ENCODE peak calls at places on chromosomes 2 and 18, in eight cellular contexts. One of them, this sample, is unnamed.

GRCh38 chr2:23618696-23619530 is 233.9 kb downstream of the KLHL29 start:
- DNase-seq in GM23338: no peak
- DNase-seq in T-cell: no peak
- DNase-seq in stomach: no peak
- DNase-seq in GM13977: no peak
- DNase-seq in right lobe of liver: no peak
- DNase-seq in naive thymus-derived CD8-positive, alpha-beta T cell: no peak
- DNase-seq in adrenal gland: no peak
- DNase-seq in this sample: no peak

GRCh38 chr2:205872716-205873115 is 190.4 kb downstream of the NRP2 start:
- DNase-seq in GM23338: no peak
- DNase-seq in T-cell: no peak
- DNase-seq in stomach: no peak
- DNase-seq in GM13977: no peak
- DNase-seq in right lobe of liver: no peak
- DNase-seq in naive thymus-derived CD8-positive, alpha-beta T cell: no peak
- DNase-seq in adrenal gland: no peak
- DNase-seq in this sample: no peak

GRCh38 chr18:36828157-36828629 is 609 bp downstream of the TPGS2 start:
- DNase-seq in GM23338: peak; percentile 70
- DNase-seq in T-cell: peak; percentile 23
- DNase-seq in stomach: no peak
- DNase-seq in GM13977: no peak
- DNase-seq in right lobe of liver: peak; percentile 38
- DNase-seq in naive thymus-derived CD8-positive, alpha-beta T cell: peak; percentile 1
- DNase-seq in adrenal gland: peak; percentile 67
- DNase-seq in this sample: no peak

GRCh38 chr2:887639-888038 is 63.0 kb upstream of the SNTG2 start:
- DNase-seq in GM23338: peak; percentile 50
- DNase-seq in T-cell: no peak
- DNase-seq in stomach: no peak
- DNase-seq in GM13977: no peak
- DNase-seq in right lobe of liver: no peak
- DNase-seq in naive thymus-derived CD8-positive, alpha-beta T cell: no peak
- DNase-seq in adrenal gland: no peak
- DNase-seq in this sample: peak; percentile 33

GRCh38 chr2:207729465-207729998 is 18.1 kb downstream of the CCNYL1 start:
- DNase-seq in GM23338: peak; percentile 61
- DNase-seq in T-cell: no peak
- DNase-seq in stomach: no peak
- DNase-seq in GM13977: no peak
- DNase-seq in right lobe of liver: no peak
- DNase-seq in naive thymus-derived CD8-positive, alpha-beta T cell: no peak
- DNase-seq in adrenal gland: no peak
- DNase-seq in this sample: no peak

GRCh38 chr2:72112421-72112820 is 35.2 kb downstream of the CYP26B1 start:
- DNase-seq in GM23338: no peak
- DNase-seq in T-cell: no peak
- DNase-seq in stomach: no peak
- DNase-seq in GM13977: no peak
- DNase-seq in right lobe of liver: no peak
- DNase-seq in naive thymus-derived CD8-positive, alpha-beta T cell: no peak
- DNase-seq in adrenal gland: no peak
- DNase-seq in this sample: no peak

GRCh38 chr18:824179-824578 is 12.1 kb upstream of the YES1 start:
- DNase-seq in GM23338: no peak
- DNase-seq in T-cell: no peak
- DNase-seq in stomach: no peak
- DNase-seq in GM13977: no peak
- DNase-seq in right lobe of liver: no peak
- DNase-seq in naive thymus-derived CD8-positive, alpha-beta T cell: no peak
- DNase-seq in adrenal gland: no peak
- DNase-seq in this sample: no peak

GRCh38 chr2:32812316-32812715 is 134.4 kb upstream of the LTBP1 start:
- DNase-seq in GM23338: no peak
- DNase-seq in T-cell: no peak
- DNase-seq in stomach: no peak
- DNase-seq in GM13977: no peak
- DNase-seq in right lobe of liver: no peak
- DNase-seq in naive thymus-derived CD8-positive, alpha-beta T cell: no peak
- DNase-seq in adrenal gland: no peak
- DNase-seq in this sample: no peak

GRCh38 chr2:112630268-112630667 is 15.5 kb upstream of the SLC20A1 start:
- DNase-seq in GM23338: no peak
- DNase-seq in T-cell: no peak
- DNase-seq in stomach: no peak
- DNase-seq in GM13977: no peak
- DNase-seq in right lobe of liver: no peak
- DNase-seq in naive thymus-derived CD8-positive, alpha-beta T cell: no peak
- DNase-seq in adrenal gland: peak; percentile 13
- DNase-seq in this sample: no peak

GRCh38 chr2:129483366-129483765 is 496.1 kb upstream of the RAB6C start:
- DNase-seq in GM23338: no peak
- DNase-seq in T-cell: no peak
- DNase-seq in stomach: no peak
- DNase-seq in GM13977: no peak
- DNase-seq in right lobe of liver: no peak
- DNase-seq in naive thymus-derived CD8-positive, alpha-beta T cell: no peak
- DNase-seq in adrenal gland: peak; percentile 56
- DNase-seq in this sample: no peak

GRCh38 chr2:219000569-219000960 is 7.3 kb upstream of the CRYBA2 start:
- DNase-seq in GM23338: no peak
- DNase-seq in T-cell: no peak
- DNase-seq in stomach: peak; percentile 61
- DNase-seq in GM13977: no peak
- DNase-seq in right lobe of liver: no peak
- DNase-seq in naive thymus-derived CD8-positive, alpha-beta T cell: no peak
- DNase-seq in adrenal gland: peak; percentile 70
- DNase-seq in this sample: no peak

GRCh38 chr18:68703326-68703725 is 11.6 kb downstream of the TMX3 start:
- DNase-seq in GM23338: no peak
- DNase-seq in T-cell: no peak
- DNase-seq in stomach: no peak
- DNase-seq in GM13977: no peak
- DNase-seq in right lobe of liver: no peak
- DNase-seq in naive thymus-derived CD8-positive, alpha-beta T cell: no peak
- DNase-seq in adrenal gland: no peak
- DNase-seq in this sample: no peak

GRCh38 chr2:232981356-232981755 is 31.7 kb downstream of the NGEF start:
- DNase-seq in GM23338: no peak
- DNase-seq in T-cell: no peak
- DNase-seq in stomach: peak; percentile 65
- DNase-seq in GM13977: no peak
- DNase-seq in right lobe of liver: no peak
- DNase-seq in naive thymus-derived CD8-positive, alpha-beta T cell: no peak
- DNase-seq in adrenal gland: peak; percentile 21
- DNase-seq in this sample: no peak

GRCh38 chr2:201674794-201675193 is 23.6 kb downstream of the MPP4 start:
- DNase-seq in GM23338: no peak
- DNase-seq in T-cell: no peak
- DNase-seq in stomach: no peak
- DNase-seq in GM13977: no peak
- DNase-seq in right lobe of liver: no peak
- DNase-seq in naive thymus-derived CD8-positive, alpha-beta T cell: no peak
- DNase-seq in adrenal gland: no peak
- DNase-seq in this sample: no peak

GRCh38 chr18:31041346-31042067 is 1.0 kb downstream of the DSC3 start:
- DNase-seq in GM23338: peak; percentile 56
- DNase-seq in T-cell: no peak
- DNase-seq in stomach: no peak
- DNase-seq in GM13977: peak; percentile 51
- DNase-seq in right lobe of liver: peak; percentile 21
- DNase-seq in naive thymus-derived CD8-positive, alpha-beta T cell: no peak
- DNase-seq in adrenal gland: no peak
- DNase-seq in this sample: no peak

GRCh38 chr2:3251974-3252373 is 125.6 kb downstream of the EIPR1 start:
- DNase-seq in GM23338: no peak
- DNase-seq in T-cell: no peak
- DNase-seq in stomach: no peak
- DNase-seq in GM13977: no peak
- DNase-seq in right lobe of liver: no peak
- DNase-seq in naive thymus-derived CD8-positive, alpha-beta T cell: no peak
- DNase-seq in adrenal gland: no peak
- DNase-seq in this sample: no peak

GRCh38 chr2:192773044-192773443 is 578.3 kb upstream of the TMEFF2 start:
- DNase-seq in GM23338: no peak
- DNase-seq in T-cell: no peak
- DNase-seq in stomach: no peak
- DNase-seq in GM13977: no peak
- DNase-seq in right lobe of liver: no peak
- DNase-seq in naive thymus-derived CD8-positive, alpha-beta T cell: no peak
- DNase-seq in adrenal gland: no peak
- DNase-seq in this sample: no peak

GRCh38 chr2:3168230-3168891 is 209.3 kb downstream of the EIPR1 start:
- DNase-seq in GM23338: peak; percentile 64
- DNase-seq in T-cell: no peak
- DNase-seq in stomach: no peak
- DNase-seq in GM13977: no peak
- DNase-seq in right lobe of liver: no peak
- DNase-seq in naive thymus-derived CD8-positive, alpha-beta T cell: no peak
- DNase-seq in adrenal gland: no peak
- DNase-seq in this sample: no peak

GRCh38 chr18:41545091-41545888 is 409.7 kb upstream of the PIK3C3 start:
- DNase-seq in GM23338: no peak
- DNase-seq in T-cell: no peak
- DNase-seq in stomach: no peak
- DNase-seq in GM13977: no peak
- DNase-seq in right lobe of liver: no peak
- DNase-seq in naive thymus-derived CD8-positive, alpha-beta T cell: no peak
- DNase-seq in adrenal gland: no peak
- DNase-seq in this sample: no peak

GRCh38 chr18:74611791-74612190 is 14.1 kb downstream of the ZNF407 start:
- DNase-seq in GM23338: no peak
- DNase-seq in T-cell: no peak
- DNase-seq in stomach: no peak
- DNase-seq in GM13977: no peak
- DNase-seq in right lobe of liver: no peak
- DNase-seq in naive thymus-derived CD8-positive, alpha-beta T cell: no peak
- DNase-seq in adrenal gland: no peak
- DNase-seq in this sample: no peak

GRCh38 chr2:25822190-25823117 is 55.8 kb downstream of the ASXL2 start:
- DNase-seq in GM23338: peak; percentile 72
- DNase-seq in T-cell: peak; percentile 46
- DNase-seq in stomach: peak; percentile 46
- DNase-seq in GM13977: peak; percentile 30
- DNase-seq in right lobe of liver: peak; percentile 71
- DNase-seq in naive thymus-derived CD8-positive, alpha-beta T cell: peak; percentile 54
- DNase-seq in adrenal gland: peak; percentile 72
- DNase-seq in this sample: no peak

GRCh38 chr18:79899609-79900435 is 51.6 kb downstream of the SLC66A2 start:
- DNase-seq in GM23338: no peak
- DNase-seq in T-cell: no peak
- DNase-seq in stomach: no peak
- DNase-seq in GM13977: no peak
- DNase-seq in right lobe of liver: no peak
- DNase-seq in naive thymus-derived CD8-positive, alpha-beta T cell: no peak
- DNase-seq in adrenal gland: peak; percentile 42
- DNase-seq in this sample: peak; percentile 10

GRCh38 chr18:24869285-24869684 is 408.8 kb downstream of the HRH4 start:
- DNase-seq in GM23338: no peak
- DNase-seq in T-cell: no peak
- DNase-seq in stomach: no peak
- DNase-seq in GM13977: no peak
- DNase-seq in right lobe of liver: no peak
- DNase-seq in naive thymus-derived CD8-positive, alpha-beta T cell: no peak
- DNase-seq in adrenal gland: no peak
- DNase-seq in this sample: no peak

GRCh38 chr2:229980440-229981184 is 58.3 kb downstream of the FBXO36 start:
- DNase-seq in GM23338: peak; percentile 67
- DNase-seq in T-cell: no peak
- DNase-seq in stomach: peak; percentile 72
- DNase-seq in GM13977: peak; percentile 55
- DNase-seq in right lobe of liver: peak; percentile 29
- DNase-seq in naive thymus-derived CD8-positive, alpha-beta T cell: no peak
- DNase-seq in adrenal gland: peak; percentile 71
- DNase-seq in this sample: no peak

GRCh38 chr2:1742680-1743395 is 1.5 kb downstream of the PXDN start:
- DNase-seq in GM23338: peak; percentile 87
- DNase-seq in T-cell: no peak
- DNase-seq in stomach: peak; percentile 36
- DNase-seq in GM13977: no peak
- DNase-seq in right lobe of liver: peak; percentile 67
- DNase-seq in naive thymus-derived CD8-positive, alpha-beta T cell: no peak
- DNase-seq in adrenal gland: peak; percentile 72
- DNase-seq in this sample: peak; percentile 79

GRCh38 chr2:110955546-110955945 is 165.2 kb upstream of the BCL2L11 start:
- DNase-seq in GM23338: peak; percentile 5
- DNase-seq in T-cell: no peak
- DNase-seq in stomach: no peak
- DNase-seq in GM13977: no peak
- DNase-seq in right lobe of liver: no peak
- DNase-seq in naive thymus-derived CD8-positive, alpha-beta T cell: no peak
- DNase-seq in adrenal gland: no peak
- DNase-seq in this sample: no peak

GRCh38 chr18:67599277-67599676 is 82.8 kb upstream of the DSEL start:
- DNase-seq in GM23338: no peak
- DNase-seq in T-cell: no peak
- DNase-seq in stomach: no peak
- DNase-seq in GM13977: no peak
- DNase-seq in right lobe of liver: no peak
- DNase-seq in naive thymus-derived CD8-positive, alpha-beta T cell: no peak
- DNase-seq in adrenal gland: no peak
- DNase-seq in this sample: no peak

GRCh38 chr2:180115675-180116074 is 108.6 kb upstream of the CWC22 start:
- DNase-seq in GM23338: no peak
- DNase-seq in T-cell: no peak
- DNase-seq in stomach: no peak
- DNase-seq in GM13977: no peak
- DNase-seq in right lobe of liver: no peak
- DNase-seq in naive thymus-derived CD8-positive, alpha-beta T cell: no peak
- DNase-seq in adrenal gland: no peak
- DNase-seq in this sample: no peak

GRCh38 chr2:44560352-44560751 is 198.6 kb downstream of the CAMKMT start:
- DNase-seq in GM23338: no peak
- DNase-seq in T-cell: no peak
- DNase-seq in stomach: peak; percentile 31
- DNase-seq in GM13977: no peak
- DNase-seq in right lobe of liver: no peak
- DNase-seq in naive thymus-derived CD8-positive, alpha-beta T cell: no peak
- DNase-seq in adrenal gland: no peak
- DNase-seq in this sample: no peak

GRCh38 chr18:9380571-9381390 is 46.2 kb downstream of the TWSG1 start:
- DNase-seq in GM23338: no peak
- DNase-seq in T-cell: no peak
- DNase-seq in stomach: no peak
- DNase-seq in GM13977: no peak
- DNase-seq in right lobe of liver: no peak
- DNase-seq in naive thymus-derived CD8-positive, alpha-beta T cell: no peak
- DNase-seq in adrenal gland: no peak
- DNase-seq in this sample: no peak

GRCh38 chr2:218286570-218287459 is 5.5 kb downstream of the TMBIM1 start:
- DNase-seq in GM23338: peak; percentile 95
- DNase-seq in T-cell: peak; percentile 62
- DNase-seq in stomach: peak; percentile 93
- DNase-seq in GM13977: peak; percentile 89
- DNase-seq in right lobe of liver: peak; percentile 89
- DNase-seq in naive thymus-derived CD8-positive, alpha-beta T cell: peak; percentile 69
- DNase-seq in adrenal gland: peak; percentile 96
- DNase-seq in this sample: peak; percentile 97

GRCh38 chr2:58906151-58906645 is 665.1 kb upstream of the FANCL start:
- DNase-seq in GM23338: no peak
- DNase-seq in T-cell: no peak
- DNase-seq in stomach: no peak
- DNase-seq in GM13977: no peak
- DNase-seq in right lobe of liver: no peak
- DNase-seq in naive thymus-derived CD8-positive, alpha-beta T cell: no peak
- DNase-seq in adrenal gland: no peak
- DNase-seq in this sample: no peak

GRCh38 chr2:136117909-136118818 is at the start of gene CXCR4:
- DNase-seq in GM23338: peak; percentile 91
- DNase-seq in T-cell: peak; percentile 98
- DNase-seq in stomach: peak; percentile 80
- DNase-seq in GM13977: peak; percentile 90
- DNase-seq in right lobe of liver: peak; percentile 81
- DNase-seq in naive thymus-derived CD8-positive, alpha-beta T cell: peak; percentile 95
- DNase-seq in adrenal gland: peak; percentile 85
- DNase-seq in this sample: peak; percentile 65

GRCh38 chr2:31810200-31810917 is 200.4 kb downstream of the MEMO1 start:
- DNase-seq in GM23338: no peak
- DNase-seq in T-cell: no peak
- DNase-seq in stomach: no peak
- DNase-seq in GM13977: no peak
- DNase-seq in right lobe of liver: no peak
- DNase-seq in naive thymus-derived CD8-positive, alpha-beta T cell: no peak
- DNase-seq in adrenal gland: no peak
- DNase-seq in this sample: no peak

This sample was measured in tibial nerve.